ENCODE peak calls at places on chromosomes 5 and 9, in seven cellular contexts. R is IMR-90; P is activated naive CD4-positive, alpha-beta T cell treated with Interleukin-2 at 50 U/mL for 16 hours; N is stimulated activated CD8-positive, alpha-beta memory T cell treated with anti-CD3 and anti-CD28 coated beads, Interleukin-4, amount 100 ng/mL, for 4 hours; A is HepG2; W is psoas muscle; Z is HT1080. L is an unnamed sample.

GRCh38 chr5:79931866-79932265 is 59.2 kb downstream of the MTX3 start:
- DNase-seq in R (no peak), P (no peak), N (no peak), A (no peak), W (no peak), Z (no peak), L (no peak)

GRCh38 chr9:136881691-136882108 is 4.6 kb upstream of the TRAF2 start:
- DNase-seq in R (peak; percentile 44), P (peak; percentile 58), N (no peak), A (peak; percentile 52), W (no peak), Z (peak; percentile 35), L (no peak)

GRCh38 chr9:32955655-32956478 is 45.6 kb downstream of the APTX start:
- DNase-seq in R (no peak), P (no peak), N (no peak), A (no peak), W (peak; percentile 15), Z (no peak), L (no peak)

GRCh38 chr5:74408150-74409043 is 232.1 kb downstream of the ENC1 start:
- DNase-seq in R (no peak), P (no peak), N (no peak), A (peak; percentile 96), W (no peak), Z (no peak), L (no peak)

GRCh38 chr9:91117959-91118651 is 243.6 kb downstream of the AUH start:
- DNase-seq in R (peak; percentile 82), P (no peak), N (no peak), A (no peak), W (peak; percentile 89), Z (no peak), L (no peak)

GRCh38 chr5:55933377-55934116 is 61.2 kb downstream of the IL6ST start:
- DNase-seq in R (no peak), P (no peak), N (no peak), A (no peak), W (no peak), Z (no peak), L (no peak)

GRCh38 chr5:126975791-126976190 is 54.6 kb downstream of the MARCHF3 start:
- DNase-seq in R (no peak), P (no peak), N (no peak), A (no peak), W (no peak), Z (no peak), L (no peak)

GRCh38 chr9:137000177-137000930 is 4.0 kb upstream of the CLIC3 start:
- DNase-seq in R (peak; percentile 79), P (peak; percentile 41), N (no peak), A (no peak), W (no peak), Z (peak; percentile 36), L (no peak)

GRCh38 chr5:125199968-125200841 is 453.8 kb upstream of the ZNF608 start:
- DNase-seq in R (no peak), P (no peak), N (no peak), A (no peak), W (no peak), Z (no peak), L (no peak)

GRCh38 chr5:159884917-159885620 is 31.2 kb upstream of the ADRA1B start:
- DNase-seq in R (peak; percentile 33), P (no peak), N (no peak), A (no peak), W (no peak), Z (no peak), L (no peak)

GRCh38 chr5:86665984-86666760 is 48.4 kb downstream of the COX7C start:
- DNase-seq in R (no peak), P (peak; percentile 6), N (peak; percentile 0), A (no peak), W (no peak), Z (no peak), L (peak; percentile 89)

GRCh38 chr5:172284275-172284971 is 859 bp upstream of the UBTD2 start:
- DNase-seq in R (no peak), P (no peak), N (no peak), A (no peak), W (peak; percentile 31), Z (no peak), L (no peak)

GRCh38 chr5:68455216-68455615 is 239.7 kb downstream of the PIK3R1 start:
- DNase-seq in R (no peak), P (no peak), N (no peak), A (no peak), W (no peak), Z (no peak), L (no peak)